ENCODE peak calls at places on chromosomes 4 and X, in five cellular contexts. One of them, this sample, is unnamed. For H3K36me3, the result is how much of the 10 kb centered on the place peaks cover.

GRCh38 chrX:78375894-78376293 is 48.5 kb upstream of the CYSLTR1 start:
- DNase-seq in HCT116: no peak
- DNase-seq in sigmoid colon: no peak
- DNase-seq in ovary: no peak
- DNase-seq in CD4-positive, alpha-beta memory T cell: peak
- DNase-seq in this sample: no peak

GRCh38 chrX:124725467-124725866 is 379.1 kb downstream of the SH2D1A start:
- DNase-seq in HCT116: no peak
- DNase-seq in sigmoid colon: no peak
- DNase-seq in ovary: no peak
- DNase-seq in CD4-positive, alpha-beta memory T cell: no peak
- DNase-seq in this sample: no peak

GRCh38 chr4:139243448-139244365 is 36.3 kb downstream of the MGARP start:
- DNase-seq in HCT116: no peak
- DNase-seq in sigmoid colon: no peak
- DNase-seq in ovary: peak
- DNase-seq in CD4-positive, alpha-beta memory T cell: no peak
- DNase-seq in this sample: no peak

GRCh38 chr4:110616162-110617062 is 6.5 kb downstream of the PITX2 start:
- DNase-seq in HCT116: no peak
- DNase-seq in sigmoid colon: no peak
- DNase-seq in ovary: no peak
- DNase-seq in CD4-positive, alpha-beta memory T cell: no peak
- DNase-seq in this sample: no peak

GRCh38 chr4:75344915-75345314 is 169.3 kb downstream of the RCHY1 start:
- DNase-seq in HCT116: no peak
- DNase-seq in sigmoid colon: no peak
- DNase-seq in ovary: no peak
- DNase-seq in CD4-positive, alpha-beta memory T cell: no peak
- DNase-seq in this sample: no peak

GRCh38 chr4:26858035-26858918 is 2.4 kb upstream of the STIM2 start:
- DNase-seq in HCT116: no peak
- DNase-seq in sigmoid colon: no peak
- DNase-seq in ovary: no peak
- DNase-seq in CD4-positive, alpha-beta memory T cell: no peak
- DNase-seq in this sample: no peak

GRCh38 chr4:46370531-46370930 is 19.4 kb downstream of the GABRA2 start:
- DNase-seq in HCT116: no peak
- DNase-seq in sigmoid colon: no peak
- DNase-seq in ovary: no peak
- DNase-seq in CD4-positive, alpha-beta memory T cell: no peak
- DNase-seq in this sample: no peak

GRCh38 chrX:11267311-11267910 is 25.8 kb upstream of the AMELX start:
- DNase-seq in HCT116: no peak
- DNase-seq in sigmoid colon: no peak
- DNase-seq in ovary: no peak
- DNase-seq in CD4-positive, alpha-beta memory T cell: no peak
- DNase-seq in this sample: no peak

GRCh38 chr4:80172203-80172602 is 25.1 kb upstream of the PRDM8 start:
- DNase-seq in HCT116: no peak
- DNase-seq in sigmoid colon: no peak
- DNase-seq in ovary: no peak
- DNase-seq in CD4-positive, alpha-beta memory T cell: peak
- DNase-seq in this sample: no peak

GRCh38 chrX:71198066-71198465 is 25.0 kb upstream of the GJB1 start:
- DNase-seq in HCT116: no peak
- DNase-seq in sigmoid colon: no peak
- DNase-seq in ovary: no peak
- DNase-seq in CD4-positive, alpha-beta memory T cell: no peak
- DNase-seq in this sample: no peak

GRCh38 chr4:75800972-75801371 is 76.6 kb downstream of the USO1 start:
- DNase-seq in HCT116: no peak
- DNase-seq in sigmoid colon: no peak
- DNase-seq in ovary: no peak
- DNase-seq in CD4-positive, alpha-beta memory T cell: no peak
- DNase-seq in this sample: no peak

GRCh38 chrX:132463411-132463810 is 25.4 kb downstream of the MBNL3 start:
- DNase-seq in HCT116: peak
- DNase-seq in sigmoid colon: no peak
- DNase-seq in ovary: no peak
- DNase-seq in CD4-positive, alpha-beta memory T cell: peak
- DNase-seq in this sample: no peak

GRCh38 chr4:29983890-29984289 is 736.3 kb upstream of the PCDH7 start:
- DNase-seq in HCT116: no peak
- DNase-seq in sigmoid colon: no peak
- DNase-seq in ovary: no peak
- DNase-seq in CD4-positive, alpha-beta memory T cell: no peak
- DNase-seq in this sample: no peak

GRCh38 chrX:18119856-18120255 is 100.8 kb downstream of the BEND2 start:
- DNase-seq in HCT116: no peak
- DNase-seq in sigmoid colon: no peak
- DNase-seq in ovary: no peak
- DNase-seq in CD4-positive, alpha-beta memory T cell: no peak
- DNase-seq in this sample: no peak

GRCh38 chr4:26197018-26197779 is 123.6 kb upstream of the RBPJ start:
- DNase-seq in HCT116: peak
- DNase-seq in sigmoid colon: no peak
- DNase-seq in ovary: no peak
- DNase-seq in CD4-positive, alpha-beta memory T cell: peak
- DNase-seq in this sample: no peak

GRCh38 chr4:168866635-168867034 is 143.4 kb downstream of the CBR4 start:
- DNase-seq in HCT116: no peak
- DNase-seq in sigmoid colon: no peak
- DNase-seq in ovary: no peak
- DNase-seq in CD4-positive, alpha-beta memory T cell: no peak
- DNase-seq in this sample: no peak

GRCh38 chr4:55143858-55144257 is 18.5 kb upstream of the KDR start:
- DNase-seq in HCT116: no peak
- DNase-seq in sigmoid colon: no peak
- DNase-seq in ovary: no peak
- DNase-seq in CD4-positive, alpha-beta memory T cell: no peak
- DNase-seq in this sample: no peak

GRCh38 chrX:8036914-8037313 is 109.7 kb upstream of the PNPLA4 start:
- DNase-seq in HCT116: no peak
- DNase-seq in sigmoid colon: no peak
- DNase-seq in ovary: no peak
- DNase-seq in CD4-positive, alpha-beta memory T cell: no peak
- DNase-seq in this sample: no peak

GRCh38 chr4:184473515-184474260 is 662 bp downstream of the IRF2 start:
- DNase-seq in HCT116: no peak
- DNase-seq in sigmoid colon: no peak
- DNase-seq in ovary: peak
- DNase-seq in CD4-positive, alpha-beta memory T cell: peak
- DNase-seq in this sample: no peak

GRCh38 chr4:175770555-175770954 is 41.5 kb downstream of the GPM6A start:
- DNase-seq in HCT116: no peak
- DNase-seq in sigmoid colon: no peak
- DNase-seq in ovary: no peak
- DNase-seq in CD4-positive, alpha-beta memory T cell: no peak
- DNase-seq in this sample: no peak
- H3K4me3 ChIP-seq in HCT116: peak
- H3K4me3 ChIP-seq in sigmoid colon: no peak
- H3K4me3 ChIP-seq in ovary: no peak
- H3K4me3 ChIP-seq in CD4-positive, alpha-beta memory T cell: no peak
- H3K4me3 ChIP-seq in this sample: peak

DNA sequence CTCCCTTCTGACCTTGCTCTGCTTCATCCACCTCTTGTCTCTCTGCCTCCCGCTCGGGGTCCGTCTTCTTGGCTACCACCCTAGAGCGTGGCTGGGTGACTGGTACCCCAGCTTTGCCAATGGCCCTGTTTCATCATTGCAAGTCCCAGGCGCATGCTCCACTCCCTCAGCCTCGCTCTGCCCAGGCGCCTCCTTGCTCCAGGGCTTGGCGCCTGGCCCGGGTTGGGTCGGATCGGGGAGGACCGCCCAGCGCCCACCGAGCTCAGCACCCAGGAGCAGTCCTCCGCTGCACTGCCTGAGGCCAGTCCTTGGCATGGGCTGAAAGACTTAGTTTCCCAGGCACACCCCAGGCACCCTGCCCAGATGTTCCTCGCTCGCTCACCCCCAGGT is 577 bp downstream of the BGN start:
- DNase-seq in HCT116: no peak
- DNase-seq in sigmoid colon: no peak
- DNase-seq in ovary: peak
- DNase-seq in CD4-positive, alpha-beta memory T cell: no peak
- DNase-seq in this sample: no peak
- H3K27ac ChIP-seq in HCT116: no peak
- H3K27ac ChIP-seq in sigmoid colon: peak
- H3K27ac ChIP-seq in ovary: no peak
- H3K27ac ChIP-seq in CD4-positive, alpha-beta memory T cell: no peak
- H3K27ac ChIP-seq in this sample: no peak

GRCh38 chrX:137569470-137569891 is 3.6 kb downstream of the ZIC3 start:
- DNase-seq in HCT116: no peak
- DNase-seq in sigmoid colon: no peak
- DNase-seq in ovary: no peak
- DNase-seq in CD4-positive, alpha-beta memory T cell: no peak
- DNase-seq in this sample: no peak
- H3K36me3 ChIP-seq in HCT116: under half
- H3K36me3 ChIP-seq in sigmoid colon: under half
- H3K36me3 ChIP-seq in ovary: under half
- H3K36me3 ChIP-seq in CD4-positive, alpha-beta memory T cell: under half
- H3K36me3 ChIP-seq in this sample: under half

GRCh38 chr4:41258783-41259182 is 2.1 kb downstream of the UCHL1 start:
- DNase-seq in HCT116: peak
- DNase-seq in sigmoid colon: no peak
- DNase-seq in ovary: peak
- DNase-seq in CD4-positive, alpha-beta memory T cell: no peak
- DNase-seq in this sample: no peak

GRCh38 chr4:41257901-41258300 is 1.2 kb downstream of the UCHL1 start:
- DNase-seq in HCT116: no peak
- DNase-seq in sigmoid colon: no peak
- DNase-seq in ovary: no peak
- DNase-seq in CD4-positive, alpha-beta memory T cell: no peak
- DNase-seq in this sample: no peak

GRCh38 chr4:41256740-41257256 is at the start of gene UCHL1:
- DNase-seq in HCT116: no peak
- DNase-seq in sigmoid colon: peak
- DNase-seq in ovary: peak
- DNase-seq in CD4-positive, alpha-beta memory T cell: no peak
- DNase-seq in this sample: no peak

GRCh38 chr4:41256131-41256739 is 493 bp upstream of the UCHL1 start:
- DNase-seq in HCT116: no peak
- DNase-seq in sigmoid colon: no peak
- DNase-seq in ovary: no peak
- DNase-seq in CD4-positive, alpha-beta memory T cell: no peak
- DNase-seq in this sample: no peak

DNA sequence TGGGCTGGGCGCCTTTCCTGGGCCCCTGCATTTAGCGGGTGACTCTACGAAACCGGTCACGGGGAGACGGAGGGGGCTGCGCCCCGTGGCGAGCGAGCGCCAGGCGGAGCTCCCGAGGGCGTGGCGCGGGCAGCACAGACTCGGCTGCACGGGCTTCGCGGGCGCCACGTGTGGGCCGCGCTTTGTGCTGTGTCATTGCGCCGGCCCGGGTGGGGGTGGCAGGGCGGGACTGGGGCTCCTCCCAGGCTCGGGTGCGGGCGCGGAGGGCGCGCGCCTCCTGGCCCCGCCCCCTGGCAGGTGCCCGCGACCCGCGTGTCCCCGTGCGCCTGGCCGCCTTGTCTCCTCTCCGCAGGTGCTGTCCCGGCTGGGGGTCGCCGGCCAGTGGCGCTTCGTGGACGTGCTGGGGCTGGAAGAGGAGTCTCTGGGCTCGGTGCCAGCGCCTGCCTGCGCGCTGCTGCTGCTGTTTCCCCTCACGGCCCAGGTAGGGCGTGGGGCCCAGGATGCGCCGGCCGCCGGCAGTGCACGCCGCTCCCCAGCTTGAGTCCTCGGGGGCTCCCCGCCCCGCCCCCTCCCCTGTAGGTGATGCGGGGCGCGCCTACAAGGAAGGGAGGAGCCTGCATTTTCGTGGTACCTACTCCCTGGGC is 651 bp downstream of the UCHL1 start:
- DNase-seq in HCT116: no peak
- DNase-seq in sigmoid colon: peak
- DNase-seq in ovary: peak
- DNase-seq in CD4-positive, alpha-beta memory T cell: no peak
- DNase-seq in this sample: peak
- H3K4me3 ChIP-seq in HCT116: no peak
- H3K4me3 ChIP-seq in sigmoid colon: peak
- H3K4me3 ChIP-seq in ovary: peak
- H3K4me3 ChIP-seq in CD4-positive, alpha-beta memory T cell: no peak
- H3K4me3 ChIP-seq in this sample: peak

GRCh38 chr4:140463610-140464009 is 34.5 kb downstream of the MGAT4D start:
- DNase-seq in HCT116: no peak
- DNase-seq in sigmoid colon: no peak
- DNase-seq in ovary: no peak
- DNase-seq in CD4-positive, alpha-beta memory T cell: no peak
- DNase-seq in this sample: no peak
- H3K27ac ChIP-seq in HCT116: no peak
- H3K27ac ChIP-seq in sigmoid colon: no peak
- H3K27ac ChIP-seq in ovary: no peak
- H3K27ac ChIP-seq in CD4-positive, alpha-beta memory T cell: no peak
- H3K27ac ChIP-seq in this sample: no peak

DNA sequence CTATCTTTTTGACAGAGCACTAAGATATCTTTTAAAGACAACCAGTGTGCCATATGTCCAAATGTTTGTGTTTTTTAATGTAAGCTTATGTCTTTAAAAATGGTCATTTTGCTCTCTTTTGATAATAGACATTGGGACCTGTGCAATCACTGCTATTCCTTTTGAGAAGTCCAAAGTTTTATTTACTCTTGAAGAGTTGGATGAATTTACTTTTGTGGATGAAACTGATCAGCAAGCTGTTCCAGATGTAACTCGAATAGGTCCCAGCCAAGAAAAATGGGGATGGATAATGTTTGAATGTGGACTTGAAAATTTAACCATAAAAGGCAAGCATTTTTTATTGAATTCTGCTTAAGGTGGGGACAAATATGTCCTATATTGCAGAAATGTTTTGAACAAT is 97.2 kb downstream of the BLTP1 start:
- DNase-seq in HCT116: no peak
- DNase-seq in sigmoid colon: no peak
- DNase-seq in ovary: no peak
- DNase-seq in CD4-positive, alpha-beta memory T cell: no peak
- DNase-seq in this sample: no peak
- H3K36me3 ChIP-seq in HCT116: under half
- H3K36me3 ChIP-seq in sigmoid colon: under half
- H3K36me3 ChIP-seq in ovary: under half
- H3K36me3 ChIP-seq in CD4-positive, alpha-beta memory T cell: under half
- H3K36me3 ChIP-seq in this sample: under half

GRCh38 chr4:186204611-186205144 is 13.3 kb downstream of the CYP4V2 start:
- DNase-seq in HCT116: no peak
- DNase-seq in sigmoid colon: no peak
- DNase-seq in ovary: no peak
- DNase-seq in CD4-positive, alpha-beta memory T cell: no peak
- DNase-seq in this sample: no peak
- H3K4me3 ChIP-seq in HCT116: peak
- H3K4me3 ChIP-seq in sigmoid colon: no peak
- H3K4me3 ChIP-seq in ovary: peak
- H3K4me3 ChIP-seq in CD4-positive, alpha-beta memory T cell: peak
- H3K4me3 ChIP-seq in this sample: no peak